ENCODE peak calls at places on chromosome 19, in eight cellular contexts. R is A549; A is CD8-positive, alpha-beta memory T cell; I is GM19239; C is mucosa of descending colon; U is posterior cingulate gyrus; W is AG09309; O is breast epithelium. Q is an unnamed sample.

GRCh38 chr19:39038098-39038497 is 5.7 kb upstream of the FBXO27 start:
- DNase-seq in O (peak), C (peak), U (peak), W (no peak), R (peak), A (no peak), I (no peak), Q (no peak)

GRCh38 chr19:55311397-55311796 is 13.7 kb downstream of the TMEM150B start:
- DNase-seq in O (no peak), R (no peak), C (no peak), A (no peak), W (no peak), U (no peak), I (no peak), Q (no peak)

GRCh38 chr19:461664-462551 is 1.1 kb upstream of the SHC2 start:
- DNase-seq in A (no peak), C (peak), U (peak), W (no peak), I (no peak), R (no peak), O (peak), Q (no peak)

GRCh38 chr19:38021356-38021755 is 114.3 kb downstream of the SIPA1L3 start:
- DNase-seq in A (no peak), U (no peak), R (no peak), C (no peak), W (no peak), I (no peak), O (no peak), Q (no peak)

GRCh38 chr19:44050740-44051653 is 839 bp upstream of the ZNF223 start:
- DNase-seq in O (no peak), I (no peak), W (no peak), R (peak), U (peak), C (peak), A (no peak), Q (no peak)

GRCh38 chr19:37999309-38000213 is 92.6 kb downstream of the SIPA1L3 start:
- DNase-seq in I (no peak), O (no peak), U (no peak), R (peak), A (no peak), W (peak), C (no peak), Q (no peak)

GRCh38 chr19:30567535-30568232 is 195.5 kb downstream of the ZNF536 start:
- DNase-seq in R (no peak), A (no peak), U (no peak), O (no peak), I (no peak), C (no peak), W (no peak), Q (no peak)

GRCh38 chr19:38425810-38426466 is at the start of gene RASGRP4:
- DNase-seq in W (no peak), C (no peak), O (no peak), I (no peak), A (no peak), U (no peak), R (no peak), Q (no peak)

GRCh38 chr19:15177269-15178116 is 23.3 kb downstream of the NOTCH3 start:
- DNase-seq in C (peak), U (peak), A (peak), O (peak), W (no peak), R (peak), I (peak), Q (peak)

GRCh38 chr19:50333235-50333736 is 4.1 kb upstream of the KCNC3 start:
- DNase-seq in R (peak), I (peak), W (peak), O (peak), A (peak), C (peak), U (peak), Q (peak)

GRCh38 chr19:45339629-45340028 is 921 bp upstream of the KLC3 start:
- DNase-seq in A (no peak), U (no peak), C (no peak), W (no peak), O (no peak), I (no peak), R (no peak), Q (no peak)

GRCh38 chr19:38035515-38036495 is 128.8 kb downstream of the SIPA1L3 start:
- DNase-seq in I (no peak), U (no peak), R (no peak), A (no peak), O (no peak), W (no peak), C (no peak), Q (no peak)

GRCh38 chr19:6108721-6109633 is 1.3 kb downstream of the RFX2 start:
- DNase-seq in O (peak), I (no peak), R (peak), W (no peak), C (peak), A (peak), U (no peak), Q (no peak)

GRCh38 chr19:9936151-9937000 is at the start of gene OLFM2:
- DNase-seq in W (no peak), R (no peak), U (no peak), A (no peak), C (no peak), O (no peak), I (no peak), Q (no peak)

GRCh38 chr19:403221-404036 is 5.5 kb downstream of the C2CD4C start:
- DNase-seq in O (no peak), R (peak), I (no peak), W (no peak), C (no peak), U (no peak), A (peak), Q (no peak)

GRCh38 chr19:7849631-7850428 is 19.8 kb downstream of the EVI5L start:
- DNase-seq in O (no peak), C (no peak), I (no peak), W (no peak), R (no peak), U (no peak), A (no peak), Q (no peak)